ENCODE peak calls at places on chromosome 1, in six cellular contexts. M, A, L, Z, J and W are unnamed samples.

GRCh38 chr1:3790952-3791351 is 5.3 kb downstream of the LRRC47 start:
- DNase-seq in Z (no peak), L (no peak), J (no peak), M (no peak), A (no peak), W (no peak)

GRCh38 chr1:19597463-19598309 is 46.4 kb upstream of the NBL1 start:
- DNase-seq in M (no peak), L (peak), A (no peak), Z (peak), J (no peak), W (no peak)

GRCh38 chr1:20028125-20028524 is 41.9 kb upstream of the PLA2G5 start:
- DNase-seq in M (no peak), Z (peak), A (no peak), L (no peak), J (no peak), W (no peak)

GRCh38 chr1:162020145-162020544 is 3.5 kb downstream of the OLFML2B start:
- DNase-seq in J (no peak), L (no peak), M (no peak), Z (no peak), A (no peak), W (no peak)

GRCh38 chr1:160116277-160117147 is 953 bp downstream of the ATP1A2 start:
- DNase-seq in Z (no peak), L (peak), A (no peak), J (no peak), M (no peak), W (no peak)

GRCh38 chr1:42348498-42348897 is 13.5 kb upstream of the FOXJ3 start:
- DNase-seq in J (no peak), Z (no peak), A (no peak), L (no peak), M (no peak), W (no peak)

GRCh38 chr1:57788333-57788732 is 364.5 kb upstream of the DAB1 start:
- DNase-seq in L (no peak), J (no peak), A (no peak), Z (no peak), M (no peak), W (no peak)

GRCh38 chr1:29569971-29570634 is 333.8 kb downstream of the PTPRU start:
- DNase-seq in L (peak), A (no peak), Z (no peak), M (no peak), J (peak), W (no peak)

GRCh38 chr1:84722794-84723193 is 32.5 kb upstream of the SSX2IP start:
- DNase-seq in Z (no peak), L (no peak), J (no peak), M (no peak), A (no peak), W (no peak)

GRCh38 chr1:86703696-86704455 is 500 bp upstream of the SH3GLB1 start:
- DNase-seq in Z (no peak), L (no peak), A (no peak), M (peak), J (no peak), W (no peak)

GRCh38 chr1:23421752-23422312 is 2.7 kb downstream of the TCEA3 start:
- DNase-seq in Z (peak), L (no peak), M (peak), J (no peak), A (peak), W (no peak)

GRCh38 chr1:23422955-23423354 is 1.6 kb downstream of the TCEA3 start:
- DNase-seq in Z (no peak), M (no peak), J (no peak), A (peak), L (no peak), W (no peak)

GRCh38 chr1:23421343-23421742 is 3.2 kb downstream of the TCEA3 start:
- DNase-seq in L (no peak), A (no peak), Z (no peak), J (no peak), M (no peak), W (no peak)

GRCh38 chr1:23423415-23424170 is 955 bp downstream of the TCEA3 start:
- DNase-seq in M (no peak), A (peak), Z (peak), L (no peak), J (peak), W (peak)

DNA sequence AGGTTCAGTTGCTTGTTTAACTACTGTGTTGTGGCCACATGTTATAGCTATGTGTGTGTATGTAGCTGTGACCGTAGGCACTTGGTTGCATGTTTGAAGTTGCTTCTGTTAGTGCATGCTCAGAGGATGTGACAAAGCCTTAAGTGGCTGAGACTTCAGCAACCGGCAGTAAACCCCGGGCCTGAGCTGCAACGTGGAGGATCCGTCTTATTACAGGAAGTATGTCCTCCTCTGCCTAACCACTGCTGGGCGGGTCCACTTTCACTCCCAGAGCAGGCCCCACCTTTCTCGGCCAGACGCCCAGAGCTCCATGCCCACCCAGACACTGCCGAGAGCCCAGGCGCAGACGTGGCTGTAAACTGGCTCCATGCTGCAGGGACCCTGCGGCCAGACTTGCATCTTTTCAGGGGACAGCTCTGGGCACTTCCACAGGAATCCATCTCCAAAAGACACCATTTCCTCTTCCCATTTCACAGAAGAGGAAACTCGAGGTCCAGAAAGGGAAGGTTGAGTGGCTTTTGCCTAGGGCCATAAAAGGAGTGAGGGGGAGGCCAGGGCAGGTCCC is 2.2 kb downstream of the TCEA3 start:
- DNase-seq in A (peak), M (peak), L (no peak), J (peak), Z (peak), W (no peak)
- TF ChIP-seq POLR2A in A (peak), M (peak), L (no peak), J (no peak), Z (no peak), W (no peak)

DNA sequence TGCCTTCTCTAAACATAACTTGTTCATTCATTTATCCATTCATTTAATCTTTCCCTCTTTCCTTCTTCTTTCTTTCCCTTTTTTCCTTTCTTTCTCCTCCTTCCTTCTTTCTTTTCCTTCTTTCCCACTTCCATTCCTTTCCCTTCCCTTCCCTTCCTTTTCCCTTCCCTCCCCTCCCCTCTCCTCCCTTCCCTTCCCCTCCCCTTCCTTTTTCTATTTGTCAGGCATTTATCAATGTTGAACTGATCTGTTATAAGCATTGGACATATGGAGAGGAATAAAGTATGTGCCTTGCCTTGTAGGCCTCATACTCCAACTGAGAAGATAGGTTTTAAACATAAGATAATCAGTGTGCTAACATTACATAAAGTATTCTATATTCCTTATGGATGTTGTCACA is 23.7 kb upstream of the ATP6V1G3 start:
- DNase-seq in M (no peak), Z (no peak), J (no peak), L (no peak), A (no peak), W (no peak)
- TF ChIP-seq EP300 in M (no peak), Z (no peak), J (no peak), L (no peak), A (no peak), W (no peak)

GRCh38 chr1:31414692-31415370 is 1.8 kb downstream of the SERINC2 start:
- DNase-seq in Z (no peak), L (no peak), A (no peak), M (no peak), J (peak), W (no peak)

GRCh38 chr1:31412205-31412604 is 808 bp upstream of the SERINC2 start:
- DNase-seq in M (no peak), L (no peak), A (no peak), Z (no peak), J (no peak), W (no peak)

GRCh38 chr1:31415658-31416057 is 2.6 kb downstream of the SERINC2 start:
- DNase-seq in Z (no peak), A (no peak), J (no peak), M (no peak), L (no peak), W (no peak)

GRCh38 chr1:31412732-31413404 is at the start of gene SERINC2:
- DNase-seq in A (peak), M (peak), L (no peak), Z (no peak), J (peak), W (peak)

GRCh38 chr1:31413405-31414005 is 492 bp downstream of the SERINC2 start:
- DNase-seq in M (no peak), J (peak), Z (peak), L (peak), A (peak), W (peak)
- TF ChIP-seq POLR2A in M (no peak), J (no peak), Z (no peak), L (no peak), A (peak), W (no peak)

DNA sequence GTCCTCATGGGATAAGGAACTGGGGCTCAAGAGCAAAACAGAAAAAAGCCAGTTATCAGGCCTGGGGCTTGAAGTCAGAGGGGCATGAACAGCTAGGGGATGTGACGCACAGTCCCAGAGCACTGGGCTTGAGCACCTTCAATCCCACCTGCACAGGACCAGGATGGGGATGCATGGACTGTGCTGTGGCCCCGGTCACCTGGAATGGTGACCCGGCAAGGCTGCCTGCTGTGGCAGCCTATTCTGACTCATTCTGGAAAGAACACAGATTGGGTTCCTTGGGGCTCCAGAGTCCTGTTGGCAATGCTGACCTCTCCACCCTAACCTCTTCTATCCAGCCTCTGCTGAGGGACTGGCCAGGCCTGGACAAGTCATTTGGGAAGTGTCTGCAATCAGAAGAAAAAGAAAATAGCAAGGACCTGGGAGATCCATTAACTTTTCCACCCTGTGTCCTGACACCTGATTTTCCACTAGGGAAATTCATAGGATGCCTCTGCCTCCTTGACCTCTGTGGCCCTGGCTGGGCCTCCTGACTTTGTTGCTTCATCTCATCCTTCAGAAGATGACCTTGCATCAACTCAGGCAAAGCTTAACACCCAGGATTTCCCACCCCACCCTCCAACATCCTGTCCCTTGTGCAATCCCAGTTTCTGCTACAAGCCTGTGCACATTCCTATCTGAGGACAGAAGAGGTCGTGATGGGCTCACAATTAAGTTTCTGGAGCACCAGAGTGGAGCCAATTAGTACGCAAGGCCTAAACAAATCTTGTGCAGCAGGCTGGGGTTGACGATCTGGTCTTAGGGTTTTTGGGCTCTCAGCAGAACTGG is 17.9 kb upstream of the FMOD start:
- DNase-seq in Z (peak), M (no peak), L (peak), J (no peak), A (peak), W (no peak)
- TF ChIP-seq EP300 in Z (peak), M (no peak), L (no peak), J (no peak), A (no peak), W (no peak)

DNA sequence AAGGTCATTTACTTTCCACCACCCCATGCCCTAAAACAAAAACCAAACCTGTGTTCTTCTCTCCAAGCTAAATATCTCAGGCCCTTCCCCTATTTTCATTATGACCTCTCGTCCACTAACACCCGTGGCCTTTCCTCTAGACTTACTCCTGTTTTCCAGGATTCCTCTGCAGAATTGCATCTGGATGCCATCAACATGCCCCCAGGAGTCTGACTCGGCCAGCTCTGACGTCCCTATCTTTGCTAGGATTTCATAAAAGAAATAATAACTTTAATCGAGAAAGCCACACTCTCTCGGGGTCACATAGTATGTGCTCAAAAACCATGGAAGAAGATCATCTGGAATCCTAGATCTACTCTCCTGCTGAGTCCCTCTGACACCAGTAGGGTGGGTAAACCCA is 13.5 kb downstream of the FAM89A start:
- DNase-seq in J (no peak), A (no peak), M (no peak), L (no peak), Z (no peak), W (no peak)
- TF ChIP-seq POLR2A in J (no peak), A (no peak), M (no peak), L (no peak), Z (no peak), W (no peak)